ENCODE peak calls at places on chromosomes 7 and 10, in seven cellular contexts. One of them, this sample, is unnamed.

GRCh38 chr7:92695308-92696261 is 105.4 kb upstream of the FAM133B start:
- DNase-seq in body of pancreas: peak; percentile 71
- DNase-seq in gastrocnemius medialis: no peak
- DNase-seq in colonic mucosa: peak; percentile 95
- DNase-seq in SK-N-SH: no peak
- DNase-seq in lower lobe of right lung: peak; percentile 40
- DNase-seq in CD8-positive, alpha-beta T cell: no peak
- DNase-seq in this sample: peak; percentile 45

GRCh38 chr7:74029991-74030415 is 2.0 kb downstream of the ELN start:
- DNase-seq in CD8-positive, alpha-beta T cell: no peak
- DNase-seq in lower lobe of right lung: no peak
- DNase-seq in body of pancreas: no peak
- DNase-seq in SK-N-SH: no peak
- DNase-seq in colonic mucosa: no peak
- DNase-seq in gastrocnemius medialis: no peak
- DNase-seq in this sample: peak; percentile 28

GRCh38 chr10:119252470-119253151 is 45.2 kb downstream of the GRK5 start:
- DNase-seq in SK-N-SH: no peak
- DNase-seq in body of pancreas: no peak
- DNase-seq in lower lobe of right lung: no peak
- DNase-seq in CD8-positive, alpha-beta T cell: no peak
- DNase-seq in gastrocnemius medialis: no peak
- DNase-seq in colonic mucosa: no peak
- DNase-seq in this sample: no peak

GRCh38 chr10:13956826-13957225 is 370.1 kb downstream of the PRPF18 start:
- DNase-seq in CD8-positive, alpha-beta T cell: no peak
- DNase-seq in colonic mucosa: peak; percentile 29
- DNase-seq in gastrocnemius medialis: peak; percentile 78
- DNase-seq in SK-N-SH: no peak
- DNase-seq in lower lobe of right lung: no peak
- DNase-seq in body of pancreas: peak; percentile 18
- DNase-seq in this sample: peak; percentile 50

GRCh38 chr7:98641646-98642489 is 24.8 kb downstream of the NPTX2 start:
- DNase-seq in lower lobe of right lung: no peak
- DNase-seq in colonic mucosa: no peak
- DNase-seq in CD8-positive, alpha-beta T cell: no peak
- DNase-seq in SK-N-SH: no peak
- DNase-seq in gastrocnemius medialis: no peak
- DNase-seq in body of pancreas: no peak
- DNase-seq in this sample: no peak

GRCh38 chr7:82755705-82756551 is 312.4 kb upstream of the CACNA2D1 start:
- DNase-seq in CD8-positive, alpha-beta T cell: no peak
- DNase-seq in lower lobe of right lung: no peak
- DNase-seq in SK-N-SH: no peak
- DNase-seq in gastrocnemius medialis: no peak
- DNase-seq in body of pancreas: no peak
- DNase-seq in colonic mucosa: no peak
- DNase-seq in this sample: no peak

GRCh38 chr10:61404771-61405170 is 48.4 kb downstream of the TMEM26 start:
- DNase-seq in gastrocnemius medialis: no peak
- DNase-seq in body of pancreas: no peak
- DNase-seq in SK-N-SH: no peak
- DNase-seq in colonic mucosa: no peak
- DNase-seq in lower lobe of right lung: no peak
- DNase-seq in CD8-positive, alpha-beta T cell: no peak
- DNase-seq in this sample: no peak

GRCh38 chr7:73974948-73975926 is 52.7 kb upstream of the ELN start:
- DNase-seq in lower lobe of right lung: peak; percentile 31
- DNase-seq in gastrocnemius medialis: no peak
- DNase-seq in CD8-positive, alpha-beta T cell: no peak
- DNase-seq in body of pancreas: peak; percentile 6
- DNase-seq in SK-N-SH: no peak
- DNase-seq in colonic mucosa: peak; percentile 13
- DNase-seq in this sample: no peak

GRCh38 chr10:11345224-11346054 is 266.0 kb downstream of the USP6NL start:
- DNase-seq in SK-N-SH: no peak
- DNase-seq in lower lobe of right lung: peak; percentile 65
- DNase-seq in colonic mucosa: peak; percentile 72
- DNase-seq in gastrocnemius medialis: no peak
- DNase-seq in CD8-positive, alpha-beta T cell: no peak
- DNase-seq in body of pancreas: no peak
- DNase-seq in this sample: no peak

GRCh38 chr10:13074562-13075451 is 25.2 kb upstream of the OPTN start:
- DNase-seq in body of pancreas: peak; percentile 69
- DNase-seq in lower lobe of right lung: peak; percentile 68
- DNase-seq in colonic mucosa: peak; percentile 71
- DNase-seq in gastrocnemius medialis: peak; percentile 33
- DNase-seq in SK-N-SH: peak; percentile 83
- DNase-seq in CD8-positive, alpha-beta T cell: no peak
- DNase-seq in this sample: peak; percentile 63

DNA sequence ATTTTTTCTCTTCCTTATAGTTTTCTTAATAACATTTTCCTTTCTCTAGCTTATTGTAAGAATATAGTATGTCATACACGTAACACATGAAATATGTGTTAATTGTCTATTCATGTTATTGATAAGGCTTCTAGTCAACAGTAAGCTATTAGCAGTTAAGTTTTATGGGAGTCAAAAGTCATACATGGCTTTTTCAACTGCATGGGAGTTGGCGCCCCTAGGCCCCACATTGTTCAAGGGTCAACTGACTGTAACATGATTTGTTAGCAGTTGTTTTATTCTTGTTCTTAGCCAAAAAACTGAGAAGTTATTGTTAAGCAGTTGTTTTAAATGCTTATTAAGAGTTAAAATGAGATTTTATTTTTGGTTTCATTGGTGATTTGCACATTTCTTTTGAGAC is 11.3 kb downstream of the MKLN1 start:
- DNase-seq in lower lobe of right lung: no peak
- DNase-seq in SK-N-SH: no peak
- DNase-seq in gastrocnemius medialis: no peak
- DNase-seq in body of pancreas: no peak
- DNase-seq in colonic mucosa: no peak
- DNase-seq in CD8-positive, alpha-beta T cell: no peak
- DNase-seq in this sample: no peak
- H3K9me3 ChIP-seq in lower lobe of right lung: peaks cover 17% of the 10 kb centered on the region
- H3K9me3 ChIP-seq in SK-N-SH: peaks cover 44% of the 10 kb centered on the region
- H3K9me3 ChIP-seq in gastrocnemius medialis: no peaks in the 10 kb centered on the region
- H3K9me3 ChIP-seq in body of pancreas: no peaks in the 10 kb centered on the region
- H3K9me3 ChIP-seq in colonic mucosa: no peaks in the 10 kb centered on the region
- H3K9me3 ChIP-seq in CD8-positive, alpha-beta T cell: no peaks in the 10 kb centered on the region
- H3K9me3 ChIP-seq in this sample: no peaks in the 10 kb centered on the region

GRCh38 chr7:107966701-107967100 is 36.3 kb downstream of the LAMB1 start:
- DNase-seq in SK-N-SH: no peak
- DNase-seq in body of pancreas: no peak
- DNase-seq in gastrocnemius medialis: no peak
- DNase-seq in CD8-positive, alpha-beta T cell: no peak
- DNase-seq in colonic mucosa: no peak
- DNase-seq in lower lobe of right lung: no peak
- DNase-seq in this sample: no peak
- TF ChIP-seq CTCF in SK-N-SH: peak; percentile 11
- TF ChIP-seq CTCF in body of pancreas: no peak
- TF ChIP-seq CTCF in gastrocnemius medialis: no peak
- TF ChIP-seq CTCF in CD8-positive, alpha-beta T cell: no peak
- TF ChIP-seq CTCF in colonic mucosa: no peak
- TF ChIP-seq CTCF in lower lobe of right lung: no peak
- TF ChIP-seq CTCF in this sample: no peak

GRCh38 chr10:121860810-121861209 is 67.0 kb downstream of the ATE1 start:
- DNase-seq in SK-N-SH: no peak
- DNase-seq in body of pancreas: no peak
- DNase-seq in lower lobe of right lung: no peak
- DNase-seq in colonic mucosa: no peak
- DNase-seq in gastrocnemius medialis: no peak
- DNase-seq in CD8-positive, alpha-beta T cell: no peak
- DNase-seq in this sample: no peak
- H3K9me3 ChIP-seq in SK-N-SH: no peaks in the 10 kb centered on the region
- H3K9me3 ChIP-seq in body of pancreas: no peaks in the 10 kb centered on the region
- H3K9me3 ChIP-seq in lower lobe of right lung: no peaks in the 10 kb centered on the region
- H3K9me3 ChIP-seq in colonic mucosa: no peaks in the 10 kb centered on the region
- H3K9me3 ChIP-seq in gastrocnemius medialis: no peaks in the 10 kb centered on the region
- H3K9me3 ChIP-seq in CD8-positive, alpha-beta T cell: no peaks in the 10 kb centered on the region
- H3K9me3 ChIP-seq in this sample: no peaks in the 10 kb centered on the region

GRCh38 chr10:43922335-43923280 is 273.9 kb upstream of the ZNF32 start:
- DNase-seq in colonic mucosa: no peak
- DNase-seq in lower lobe of right lung: no peak
- DNase-seq in SK-N-SH: no peak
- DNase-seq in CD8-positive, alpha-beta T cell: no peak
- DNase-seq in gastrocnemius medialis: no peak
- DNase-seq in body of pancreas: no peak
- DNase-seq in this sample: no peak
- TF ChIP-seq CTCF in colonic mucosa: no peak
- TF ChIP-seq CTCF in lower lobe of right lung: no peak
- TF ChIP-seq CTCF in SK-N-SH: no peak
- TF ChIP-seq CTCF in CD8-positive, alpha-beta T cell: no peak
- TF ChIP-seq CTCF in gastrocnemius medialis: no peak
- TF ChIP-seq CTCF in body of pancreas: no peak
- TF ChIP-seq CTCF in this sample: no peak

GRCh38 chr7:120857558-120858298 is at the start of gene TSPAN12:
- DNase-seq in colonic mucosa: peak; percentile 83
- DNase-seq in body of pancreas: peak; percentile 86
- DNase-seq in SK-N-SH: peak; percentile 91
- DNase-seq in lower lobe of right lung: peak; percentile 90
- DNase-seq in CD8-positive, alpha-beta T cell: peak; percentile 37
- DNase-seq in gastrocnemius medialis: peak; percentile 61
- DNase-seq in this sample: peak; percentile 92
- H3K9me3 ChIP-seq in colonic mucosa: no peaks in the 10 kb centered on the region
- H3K9me3 ChIP-seq in body of pancreas: no peaks in the 10 kb centered on the region
- H3K9me3 ChIP-seq in SK-N-SH: no peaks in the 10 kb centered on the region
- H3K9me3 ChIP-seq in lower lobe of right lung: no peaks in the 10 kb centered on the region
- H3K9me3 ChIP-seq in CD8-positive, alpha-beta T cell: no peaks in the 10 kb centered on the region
- H3K9me3 ChIP-seq in gastrocnemius medialis: no peaks in the 10 kb centered on the region
- H3K9me3 ChIP-seq in this sample: no peaks in the 10 kb centered on the region

GRCh38 chr10:49068672-49069217 is 46.6 kb downstream of the VSTM4 start:
- DNase-seq in SK-N-SH: no peak
- DNase-seq in body of pancreas: no peak
- DNase-seq in gastrocnemius medialis: no peak
- DNase-seq in lower lobe of right lung: no peak
- DNase-seq in colonic mucosa: no peak
- DNase-seq in CD8-positive, alpha-beta T cell: no peak
- DNase-seq in this sample: no peak

GRCh38 chr10:49072166-49072885 is 43.0 kb downstream of the VSTM4 start:
- DNase-seq in SK-N-SH: no peak
- DNase-seq in colonic mucosa: no peak
- DNase-seq in lower lobe of right lung: no peak
- DNase-seq in gastrocnemius medialis: no peak
- DNase-seq in body of pancreas: no peak
- DNase-seq in CD8-positive, alpha-beta T cell: no peak
- DNase-seq in this sample: no peak

GRCh38 chr10:49070701-49071100 is 44.6 kb downstream of the VSTM4 start:
- DNase-seq in gastrocnemius medialis: no peak
- DNase-seq in body of pancreas: no peak
- DNase-seq in colonic mucosa: peak; percentile 9
- DNase-seq in CD8-positive, alpha-beta T cell: no peak
- DNase-seq in lower lobe of right lung: no peak
- DNase-seq in SK-N-SH: no peak
- DNase-seq in this sample: no peak

GRCh38 chr10:49068209-49068608 is 47.1 kb downstream of the VSTM4 start:
- DNase-seq in gastrocnemius medialis: no peak
- DNase-seq in SK-N-SH: no peak
- DNase-seq in body of pancreas: no peak
- DNase-seq in colonic mucosa: no peak
- DNase-seq in lower lobe of right lung: no peak
- DNase-seq in CD8-positive, alpha-beta T cell: no peak
- DNase-seq in this sample: no peak

DNA sequence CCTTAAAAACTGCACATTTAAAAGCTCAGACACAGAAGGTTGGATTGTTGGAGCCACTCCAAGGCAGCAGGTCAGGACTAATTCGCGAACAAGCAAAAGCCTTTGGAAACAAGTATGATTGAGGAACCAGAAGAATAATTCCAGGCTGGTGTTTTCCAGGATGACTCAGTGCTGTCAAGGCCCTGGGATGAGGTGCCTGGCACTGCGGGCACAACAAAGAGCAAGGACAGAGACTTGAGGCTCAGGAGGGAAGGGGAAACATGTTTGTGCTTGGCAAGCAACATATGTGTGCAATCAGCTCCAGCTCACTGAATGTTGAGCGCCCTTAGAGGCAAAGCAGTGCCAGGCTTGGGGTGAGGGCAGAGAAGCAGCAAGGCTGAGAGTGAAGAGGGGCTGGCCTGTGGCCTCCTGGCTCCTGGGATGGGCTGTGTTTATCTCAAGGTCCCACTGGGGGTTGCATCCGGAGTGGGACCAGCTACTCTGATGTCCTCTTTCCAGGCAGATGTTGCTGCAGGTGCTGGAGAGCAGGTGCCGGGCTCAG is 44.0 kb downstream of the VSTM4 start:
- DNase-seq in body of pancreas: no peak
- DNase-seq in colonic mucosa: peak; percentile 1
- DNase-seq in lower lobe of right lung: no peak
- DNase-seq in gastrocnemius medialis: no peak
- DNase-seq in CD8-positive, alpha-beta T cell: no peak
- DNase-seq in SK-N-SH: no peak
- DNase-seq in this sample: peak; percentile 74
- TF ChIP-seq CTCF in body of pancreas: no peak
- TF ChIP-seq CTCF in colonic mucosa: no peak
- TF ChIP-seq CTCF in lower lobe of right lung: no peak
- TF ChIP-seq CTCF in gastrocnemius medialis: no peak
- TF ChIP-seq CTCF in CD8-positive, alpha-beta T cell: no peak
- TF ChIP-seq CTCF in SK-N-SH: no peak
- TF ChIP-seq CTCF in this sample: no peak

This sample was measured in thyroid gland.